ENCODE peak calls at places on chromosomes 12 and 14, in seven cellular contexts. T is foreskin fibroblast, A is heart right ventricle, K is breast epithelium, J is thyroid gland, U is psoas muscle, C is suprapubic skin. R is an unnamed sample.

GRCh38 chr14:78598046-78598652 is 428.0 kb downstream of the NRXN3 start:
- DNase-seq in C (no peak), T (peak), U (peak), J (peak), K (no peak), A (peak), R (peak)

GRCh38 chr12:124713436-124714082 is 146.1 kb upstream of the NCOR2 start:
- DNase-seq in C (no peak), U (no peak), A (no peak), K (no peak), J (peak), T (peak), R (peak)

GRCh38 chr12:96219700-96220206 is 25.6 kb downstream of the ELK3 start:
- DNase-seq in A (no peak), T (peak), U (no peak), J (no peak), K (peak), C (no peak), R (peak)

GRCh38 chr14:51653096-51653814 is 1.5 kb downstream of the FRMD6 start:
- DNase-seq in U (no peak), K (no peak), J (no peak), T (peak), C (no peak), A (no peak), R (peak)

GRCh38 chr12:90959538-90960139 is 4.7 kb upstream of the CCER1 start:
- DNase-seq in K (no peak), U (no peak), A (no peak), J (no peak), C (no peak), T (peak), R (peak)

GRCh38 chr12:94100254-94100653 is 48.1 kb upstream of the PLXNC1 start:
- DNase-seq in K (no peak), T (no peak), A (no peak), J (no peak), C (no peak), U (peak), R (peak)

GRCh38 chr12:23204933-23205778 is 580.2 kb downstream of the ETNK1 start:
- DNase-seq in A (no peak), T (peak), J (no peak), K (no peak), U (no peak), C (no peak), R (peak)

GRCh38 chr14:33259764-33260163 is 321.1 kb downstream of the NPAS3 start:
- DNase-seq in K (no peak), T (no peak), C (no peak), U (no peak), A (no peak), J (no peak), R (no peak)

GRCh38 chr12:113757223-113758002 is 208.7 kb downstream of the RBM19 start:
- DNase-seq in U (no peak), J (no peak), K (no peak), T (peak), C (no peak), A (no peak), R (no peak)

GRCh38 chr12:96225003-96225855 is 31.1 kb downstream of the ELK3 start:
- DNase-seq in T (no peak), C (no peak), U (no peak), A (no peak), J (no peak), K (peak), R (no peak)

GRCh38 chr12:55797068-55797467 is 20.5 kb downstream of the SARNP start:
- DNase-seq in C (no peak), U (no peak), K (no peak), J (peak), A (no peak), T (peak), R (peak)

GRCh38 chr14:89351364-89351957 is 65.6 kb downstream of the FOXN3 start:
- DNase-seq in U (no peak), C (no peak), T (peak), A (no peak), K (no peak), J (no peak), R (peak)

GRCh38 chr14:56494167-56494566 is 85.4 kb upstream of the TMEM260 start:
- DNase-seq in K (no peak), J (no peak), C (no peak), T (no peak), U (no peak), A (no peak), R (no peak)

GRCh38 chr12:116266220-116266619 is 11.3 kb downstream of the MED13L start:
- DNase-seq in U (no peak), A (no peak), K (no peak), T (peak), J (no peak), C (no peak), R (peak)

GRCh38 chr12:43095669-43096068 is 456.3 kb downstream of the ADAMTS20 start:
- DNase-seq in J (no peak), C (no peak), K (no peak), A (no peak), U (no peak), T (no peak), R (no peak)

GRCh38 chr12:132302466-132303358 is 26.7 kb downstream of the GALNT9 start:
- DNase-seq in K (no peak), U (peak), J (peak), A (peak), T (no peak), C (no peak), R (no peak)

GRCh38 chr12:75933136-75933535 is 98.4 kb downstream of the PHLDA1 start:
- DNase-seq in T (peak), C (no peak), A (no peak), J (no peak), K (no peak), U (no peak), R (peak)

GRCh38 chr14:104603623-104604401 is 760 bp downstream of the TMEM179 start:
- DNase-seq in K (no peak), J (no peak), C (peak), A (no peak), T (no peak), U (no peak), R (no peak)

GRCh38 chr12:56261503-56262230 is 3.5 kb upstream of the ANKRD52 start:
- DNase-seq in T (peak), J (no peak), U (peak), C (no peak), A (no peak), K (no peak), R (peak)

GRCh38 chr12:70415987-70416386 is 49.9 kb downstream of the KCNMB4 start:
- DNase-seq in T (no peak), A (no peak), J (no peak), U (no peak), K (no peak), C (no peak), R (no peak)

GRCh38 chr14:104239866-104240301 is 101.5 kb downstream of the KIF26A start:
- DNase-seq in K (no peak), C (peak), U (no peak), J (no peak), T (no peak), A (no peak), R (no peak)

GRCh38 chr14:106841701-106842100 is 1315.3 kb downstream of the TMEM121 start:
- DNase-seq in A (no peak), U (no peak), K (no peak), J (no peak), C (no peak), T (peak), R (no peak)

GRCh38 chr12:19236656-19237055 is 107.1 kb downstream of the PLEKHA5 start:
- DNase-seq in A (no peak), J (no peak), U (no peak), K (no peak), C (no peak), T (peak), R (peak)

GRCh38 chr12:132162508-132163031 is 18.3 kb downstream of the NOC4L start:
- DNase-seq in J (peak), K (no peak), A (peak), U (peak), C (no peak), T (peak), R (peak)

GRCh38 chr12:51326762-51327439 is 2.9 kb upstream of the BIN2 start:
- DNase-seq in U (no peak), C (no peak), T (peak), J (no peak), K (no peak), A (no peak), R (peak)

GRCh38 chr14:93648440-93649168 is 139.7 kb downstream of the PRIMA1 start:
- DNase-seq in A (no peak), T (no peak), U (no peak), C (no peak), K (no peak), J (no peak), R (no peak)

DNA sequence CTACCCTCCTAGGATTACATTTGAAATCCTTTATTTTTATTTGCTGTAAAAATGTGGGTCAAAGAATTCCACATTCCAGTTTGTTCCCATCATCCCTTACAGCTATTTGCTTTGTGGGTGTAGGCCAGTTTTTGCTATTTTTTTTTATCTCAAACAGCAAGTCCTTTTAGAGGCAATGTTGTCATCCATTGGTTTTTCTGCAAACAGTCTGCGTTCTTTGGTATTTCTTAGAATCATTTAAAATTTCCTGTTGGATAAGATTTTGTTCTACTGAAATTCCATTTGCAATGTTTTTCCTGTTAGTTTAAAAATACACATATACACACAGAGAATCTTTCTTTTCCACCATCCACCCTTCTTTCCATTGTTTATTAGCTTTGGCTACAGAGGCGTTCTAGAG is 53.3 kb upstream of the STK38L start:
- DNase-seq in A (no peak), T (peak), C (no peak), J (no peak), U (no peak), K (no peak), R (peak)
- H3K4me3 ChIP-seq in A (no peak), T (no peak), C (no peak), J (no peak), U (no peak), K (no peak), R (no peak)

GRCh38 chr12:65960820-65961691 is 136.8 kb downstream of the HMGA2 start:
- DNase-seq in A (no peak), C (no peak), U (no peak), K (no peak), T (no peak), J (peak), R (no peak)

GRCh38 chr12:65965358-65965757 is 141.1 kb downstream of the HMGA2 start:
- DNase-seq in K (no peak), A (no peak), J (no peak), U (no peak), T (peak), C (no peak), R (no peak)

GRCh38 chr12:65959452-65959851 is 135.2 kb downstream of the HMGA2 start:
- DNase-seq in A (no peak), T (peak), J (peak), K (no peak), U (no peak), C (no peak), R (no peak)

GRCh38 chr12:65961731-65962130 is 137.4 kb downstream of the HMGA2 start:
- DNase-seq in T (peak), K (no peak), J (no peak), C (no peak), U (no peak), A (no peak), R (no peak)

DNA sequence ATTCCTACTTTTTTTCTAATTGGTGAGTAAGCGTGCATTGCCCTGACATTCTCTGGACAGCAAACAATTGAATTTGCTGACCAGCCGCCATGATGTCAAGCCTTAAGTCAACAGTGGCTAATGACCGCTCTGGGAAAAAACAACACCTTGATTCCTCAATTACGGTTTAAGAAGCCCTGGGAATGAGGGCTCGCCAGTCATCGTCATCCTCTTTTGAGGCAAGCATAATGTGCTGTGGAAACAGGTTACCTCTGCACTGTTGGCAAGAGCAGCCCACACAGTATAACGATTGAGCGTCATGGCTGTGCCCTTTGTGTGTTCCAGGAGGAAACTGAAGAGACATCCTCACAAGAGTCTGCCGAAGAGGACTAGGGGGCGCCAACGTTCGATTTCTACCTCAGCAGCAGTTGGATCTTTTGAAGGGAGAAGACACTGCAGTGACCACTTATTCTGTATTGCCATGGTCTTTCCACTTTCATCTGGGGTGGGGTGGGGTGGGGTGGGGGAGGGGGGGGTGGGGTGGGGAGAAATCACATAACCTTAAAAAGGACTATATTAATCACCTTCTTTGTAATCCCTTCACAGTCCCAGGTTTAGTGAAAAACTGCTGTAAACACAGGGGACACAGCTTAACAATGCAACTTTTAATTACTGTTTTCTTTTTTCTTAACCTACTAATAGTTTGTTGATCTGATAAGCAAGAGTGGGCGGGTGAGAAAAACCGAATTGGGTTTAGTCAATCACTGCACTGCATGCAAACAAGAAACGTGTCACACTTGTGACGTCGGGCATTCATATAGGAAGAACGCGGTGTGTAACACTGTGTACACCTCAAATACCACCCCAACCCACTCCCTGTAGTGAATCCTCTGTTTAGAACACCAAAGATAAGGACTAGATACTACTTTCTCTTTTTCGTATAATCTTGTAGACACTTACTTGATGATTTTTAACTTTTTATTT is 138.9 kb downstream of the HMGA2 start:
- DNase-seq in T (peak), U (no peak), C (no peak), A (peak), K (no peak), J (peak), R (no peak)
- TF ChIP-seq CTCF in T (peak), U (no peak), C (no peak), A (no peak), K (no peak), J (peak), R (no peak)

DNA sequence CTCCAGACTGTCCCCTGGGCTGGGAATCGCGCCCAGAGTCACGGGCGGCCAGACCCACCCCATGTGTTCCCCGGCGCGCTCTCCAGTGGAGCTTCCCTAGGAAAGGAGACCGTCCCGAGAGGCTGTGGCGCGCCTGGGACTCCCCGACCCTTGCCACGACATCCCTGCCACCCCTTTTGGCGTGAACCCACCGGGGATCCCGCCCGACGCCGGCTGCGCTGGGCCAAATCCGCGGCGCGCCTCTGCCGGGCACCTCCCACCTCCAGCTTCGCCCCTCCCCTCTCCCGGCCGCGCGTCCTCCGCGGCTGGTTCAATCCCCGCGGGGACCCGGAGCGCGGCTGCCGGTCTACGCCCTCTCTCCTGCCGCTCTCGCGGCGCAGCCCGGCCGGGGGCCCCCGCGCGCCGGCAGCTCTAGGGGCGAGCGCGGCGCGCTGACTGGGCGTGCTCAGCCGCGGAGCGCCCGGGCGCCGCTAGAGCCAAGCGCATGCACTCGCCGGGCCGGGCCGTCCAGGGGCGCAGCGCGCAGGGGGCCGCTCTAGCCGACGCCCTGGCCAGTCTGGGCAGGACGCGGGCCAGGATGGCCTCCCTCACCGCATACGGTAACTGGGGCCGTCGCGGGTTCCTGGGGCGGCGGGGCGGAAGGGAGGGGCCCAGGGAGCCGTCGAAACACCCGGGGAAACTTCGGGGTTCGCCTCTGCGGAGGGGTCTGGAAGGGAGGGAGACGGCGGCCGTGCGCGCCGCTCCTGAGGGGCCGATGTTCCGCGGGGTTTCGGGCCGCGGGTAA is 77.4 kb upstream of the ANO4 start:
- DNase-seq in A (peak), J (no peak), T (peak), C (no peak), U (no peak), K (no peak), R (peak)
- H3K4me3 ChIP-seq in A (peak), J (no peak), T (peak), C (peak), U (peak), K (peak), R (peak)

GRCh38 chr12:52442600-52443061 is 8.5 kb upstream of the KRT75 start:
- DNase-seq in A (no peak), J (no peak), K (peak), C (peak), U (no peak), T (peak), R (peak)
- TF ChIP-seq CTCF in A (no peak), J (no peak), K (no peak), C (no peak), U (no peak), T (no peak), R (peak)

R was measured in AG10803.